ENCODE peak calls at places on chromosomes 6 and 20, in ten cellular contexts. L is aorta, A is esophagus squamous epithelium, J is HCT116, F is osteoblast, M is hepatocyte, I is heart right ventricle, P is gastrocnemius medialis, G is A549, O is heart left ventricle. N is an unnamed sample.

GRCh38 chr6:78578430-78578829 is 288.9 kb upstream of the IRAK1BP1 start:
- DNase-seq in L (no peak), A (no peak), J (no peak), F (no peak), M (no peak), I (no peak), P (no peak), G (no peak), O (no peak), N (no peak)

GRCh38 chr6:143515766-143516355 is 4.3 kb upstream of the FUCA2 start:
- DNase-seq in L (no peak), A (no peak), J (no peak), F (no peak), M (no peak), I (no peak), P (no peak), G (no peak), O (no peak), N (no peak)

GRCh38 chr6:170022291-170022722 is 268.6 kb downstream of the DLL1 start:
- DNase-seq in L (no peak), A (no peak), J (no peak), F (no peak), M (no peak), I (no peak), P (no peak), G (no peak), O (no peak), N (peak; percentile 55)

GRCh38 chr20:58447733-58448391 is 58.8 kb downstream of the VAPB start:
- DNase-seq in L (no peak), A (no peak), J (peak; percentile 33), F (peak; percentile 45), M (peak; percentile 71), I (no peak), P (peak; percentile 53), G (peak; percentile 62), O (no peak), N (no peak)

GRCh38 chr6:150175611-150176151 is 32.8 kb downstream of the PPP1R14C start:
- DNase-seq in L (no peak), A (no peak), J (no peak), F (no peak), M (no peak), I (no peak), P (no peak), G (no peak), O (no peak), N (no peak)

GRCh38 chr6:50278663-50279062 is 228.9 kb upstream of the DEFB112 start:
- DNase-seq in L (no peak), A (no peak), J (no peak), F (no peak), M (no peak), I (no peak), P (no peak), G (no peak), O (no peak), N (no peak)

GRCh38 chr6:88669475-88669874 is 293.9 kb downstream of the RNGTT start:
- DNase-seq in L (no peak), A (no peak), J (no peak), F (no peak), M (no peak), I (no peak), P (no peak), G (no peak), O (no peak), N (no peak)

GRCh38 chr20:6269163-6269873 is 146.5 kb upstream of the FERMT1 start:
- DNase-seq in L (no peak), A (no peak), J (no peak), F (no peak), M (no peak), I (no peak), P (no peak), G (no peak), O (no peak), N (no peak)

GRCh38 chr20:57698867-57699275 is 10.9 kb downstream of the PMEPA1 start:
- DNase-seq in L (no peak), A (no peak), J (no peak), F (peak; percentile 81), M (no peak), I (no peak), P (no peak), G (peak; percentile 84), O (no peak), N (no peak)

GRCh38 chr20:41306061-41306727 is 11.3 kb downstream of the ZHX3 start:
- DNase-seq in L (no peak), A (no peak), J (no peak), F (no peak), M (no peak), I (no peak), P (no peak), G (no peak), O (no peak), N (no peak)

GRCh38 chr6:105402090-105402980 is 547 bp downstream of the PREP start:
- DNase-seq in L (no peak), A (no peak), J (no peak), F (peak; percentile 85), M (peak; percentile 49), I (peak; percentile 23), P (peak; percentile 31), G (peak; percentile 41), O (peak; percentile 40), N (peak; percentile 65)

GRCh38 chr6:121816361-121816760 is 380.9 kb downstream of the GJA1 start:
- DNase-seq in L (no peak), A (no peak), J (no peak), F (no peak), M (no peak), I (no peak), P (peak; percentile 22), G (peak; percentile 34), O (no peak), N (no peak)

GRCh38 chr6:166958926-166959861 is 2.8 kb upstream of the RNASET2 start:
- DNase-seq in L (no peak), A (no peak), J (no peak), F (peak; percentile 59), M (no peak), I (peak; percentile 54), P (no peak), G (no peak), O (peak; percentile 45), N (no peak)

GRCh38 chr20:24977336-24977735 is 15.2 kb downstream of the APMAP start:
- DNase-seq in L (no peak), A (no peak), J (no peak), F (no peak), M (no peak), I (no peak), P (no peak), G (no peak), O (no peak), N (peak; percentile 29)

GRCh38 chr20:24980321-24981053 is 12.1 kb downstream of the APMAP start:
- DNase-seq in L (no peak), A (no peak), J (no peak), F (no peak), M (no peak), I (no peak), P (no peak), G (no peak), O (no peak), N (peak; percentile 62)

GRCh38 chr20:24978493-24978892 is 14.1 kb downstream of the APMAP start:
- DNase-seq in L (no peak), A (no peak), J (no peak), F (no peak), M (no peak), I (no peak), P (peak; percentile 49), G (no peak), O (no peak), N (peak; percentile 40)

GRCh38 chr20:24977797-24978196 is 14.8 kb downstream of the APMAP start:
- DNase-seq in L (no peak), A (no peak), J (no peak), F (no peak), M (no peak), I (no peak), P (no peak), G (no peak), O (no peak), N (peak; percentile 41)

GRCh38 chr20:24979036-24979960 is 13.3 kb downstream of the APMAP start:
- DNase-seq in L (no peak), A (no peak), J (no peak), F (no peak), M (no peak), I (no peak), P (no peak), G (no peak), O (no peak), N (peak; percentile 58)
- H3K27ac ChIP-seq in L (no peak overlapping the region), A (no peak overlapping the region), J (no peak overlapping the region), F (no peak overlapping the region), M (no peak overlapping the region), I (no peak overlapping the region), P (no peak overlapping the region), G (no peak overlapping the region), O (no peak overlapping the region), N (no peak overlapping the region)

GRCh38 chr6:86937219-86938079 is at the start of gene HTR1E:
- DNase-seq in L (no peak), A (no peak), J (peak; percentile 4), F (peak; percentile 76), M (peak; percentile 86), I (no peak), P (no peak), G (peak; percentile 28), O (peak; percentile 11), N (no peak)
- H3K4me3 ChIP-seq in L (no peak within 1 kb of the TSS), A (no peak within 1 kb of the TSS), J (no peak within 1 kb of the TSS), F (peak within 1 kb of the TSS; percentile 48), M (peak within 1 kb of the TSS; percentile 35), I (peak within 1 kb of the TSS; percentile 17), P (no peak within 1 kb of the TSS), G (peak within 1 kb of the TSS; percentile 38), O (peak within 1 kb of the TSS; percentile 27), N (peak within 1 kb of the TSS; percentile 32)

GRCh38 chr6:37314803-37315515 is 38.8 kb upstream of the RNF8 start:
- DNase-seq in L (no peak), A (no peak), J (peak; percentile 7), F (peak; percentile 71), M (peak; percentile 85), I (peak; percentile 23), P (peak; percentile 40), G (peak; percentile 38), O (peak; percentile 32), N (no peak)
- H3K27ac ChIP-seq in L (no peak overlapping the region), A (no peak overlapping the region), J (no peak overlapping the region), F (no peak overlapping the region), M (peak overlapping the region; percentile 56), I (no peak overlapping the region), P (no peak overlapping the region), G (no peak overlapping the region), O (no peak overlapping the region), N (no peak overlapping the region)

GRCh38 chr20:46056970-46057855 is 28.2 kb downstream of the SLC12A5 start:
- DNase-seq in L (peak; percentile 70), A (no peak), J (no peak), F (peak; percentile 90), M (peak; percentile 78), I (peak; percentile 53), P (no peak), G (no peak), O (peak; percentile 53), N (peak; percentile 37)

GRCh38 chr20:46060975-46061374 is 28.8 kb downstream of the NCOA5 start:
- DNase-seq in L (no peak), A (no peak), J (no peak), F (no peak), M (no peak), I (no peak), P (no peak), G (no peak), O (no peak), N (no peak)

GRCh38 chr20:46057856-46058655 is 29.0 kb downstream of the SLC12A5 start:
- DNase-seq in L (peak; percentile 77), A (no peak), J (no peak), F (peak; percentile 90), M (peak; percentile 68), I (peak; percentile 29), P (peak; percentile 26), G (no peak), O (peak; percentile 44), N (peak; percentile 72)

GRCh38 chr20:46060301-46060881 is 29.4 kb downstream of the NCOA5 start:
- DNase-seq in L (no peak), A (no peak), J (no peak), F (peak; percentile 72), M (no peak), I (no peak), P (no peak), G (no peak), O (no peak), N (no peak)

GRCh38 chr20:46058656-46059281 is 29.8 kb downstream of the SLC12A5 start:
- DNase-seq in L (no peak), A (no peak), J (no peak), F (peak; percentile 80), M (peak; percentile 32), I (no peak), P (no peak), G (no peak), O (no peak), N (peak; percentile 61)
- H3K4me3 ChIP-seq in L (no peak overlapping the region), A (no peak overlapping the region), J (no peak overlapping the region), F (peak overlapping the region; percentile 63), M (no peak overlapping the region), I (peak overlapping the region; percentile 38), P (peak overlapping the region; percentile 14), G (no peak overlapping the region), O (peak overlapping the region; percentile 39), N (no peak overlapping the region)

N was measured in sigmoid colon.